ENCODE peak calls at places on chromosomes 13 and 19, in eight cellular contexts. H is cardiac fibroblast, X is lower lobe of right lung, A is left ventricle myocardium inferior, U is mesendoderm, M is SK-N-SH, B is transverse colon, I is body of pancreas. Q is an unnamed sample.

GRCh38 chr13:51154029-51154555 is 43.0 kb upstream of the C13orf42 start:
- DNase-seq in I (no peak), U (no peak), A (no peak), B (no peak), M (no peak), H (peak; percentile 38), X (no peak), Q (no peak)

GRCh38 chr13:59172076-59172475 is 991.7 kb downstream of the DIAPH3 start:
- DNase-seq in M (no peak), A (no peak), U (no peak), H (no peak), X (no peak), I (no peak), B (no peak), Q (no peak)

GRCh38 chr19:40219721-40220276 is 1.6 kb upstream of the TTC9B start:
- DNase-seq in A (no peak), I (no peak), B (no peak), M (no peak), U (no peak), H (peak; percentile 63), X (no peak), Q (peak; percentile 22)

GRCh38 chr13:107977175-107977574 is 238.2 kb downstream of the LIG4 start:
- DNase-seq in M (no peak), I (no peak), U (peak; percentile 12), A (no peak), X (no peak), B (no peak), H (no peak), Q (no peak)

GRCh38 chr13:20161275-20161950 is 561 bp upstream of the GJA3 start:
- DNase-seq in M (peak; percentile 43), H (no peak), X (no peak), U (no peak), A (no peak), I (no peak), B (peak; percentile 39), Q (no peak)

GRCh38 chr13:89609318-89609717 is 1738.2 kb upstream of the MIR17HG start:
- DNase-seq in M (no peak), A (no peak), X (no peak), I (no peak), U (no peak), B (no peak), H (no peak), Q (no peak)

GRCh38 chr13:71605744-71606143 is 261.3 kb downstream of the DACH1 start:
- DNase-seq in A (no peak), U (no peak), B (no peak), H (no peak), M (no peak), X (no peak), I (no peak), Q (no peak)

GRCh38 chr13:78102121-78102677 is 183.6 kb upstream of the EDNRB start:
- DNase-seq in M (no peak), A (peak; percentile 29), B (peak; percentile 9), U (no peak), X (no peak), H (peak; percentile 91), I (peak; percentile 8), Q (peak; percentile 92)

GRCh38 chr19:514166-514663 is 6.9 kb downstream of the TPGS1 start:
- DNase-seq in M (no peak), X (no peak), A (no peak), B (no peak), U (no peak), I (no peak), H (no peak), Q (no peak)

GRCh38 chr13:45224181-45224580 is 23.3 kb upstream of the KCTD4 start:
- DNase-seq in A (no peak), M (no peak), X (no peak), B (no peak), U (no peak), H (no peak), I (no peak), Q (no peak)

GRCh38 chr19:42252365-42253244 is 2.3 kb downstream of the ERF start:
- DNase-seq in U (peak; percentile 25), B (no peak), H (peak; percentile 50), X (no peak), M (peak; percentile 53), I (peak; percentile 60), A (peak; percentile 46), Q (no peak)

GRCh38 chr19:42249769-42250168 is 5.2 kb downstream of the ERF start:
- DNase-seq in X (no peak), B (no peak), A (no peak), H (no peak), U (no peak), I (no peak), M (no peak), Q (no peak)

GRCh38 chr19:42250666-42251531 is 4.0 kb downstream of the ERF start:
- DNase-seq in X (peak; percentile 50), M (peak; percentile 48), A (peak; percentile 46), B (no peak), I (peak; percentile 36), U (no peak), H (peak; percentile 63), Q (no peak)

GRCh38 chr19:42250249-42250665 is 4.7 kb downstream of the ERF start:
- DNase-seq in U (no peak), X (no peak), I (no peak), A (no peak), H (no peak), M (no peak), B (no peak), Q (no peak)

GRCh38 chr19:42251572-42251990 is 3.3 kb downstream of the ERF start:
- DNase-seq in M (no peak), B (no peak), U (no peak), X (no peak), I (peak; percentile 17), A (no peak), H (no peak), Q (no peak)
- H3K4me3 ChIP-seq in M (peak overlapping the region; percentile 76), B (no peak overlapping the region), U (no peak overlapping the region), X (peak overlapping the region; percentile 97), I (no peak overlapping the region), A (peak overlapping the region; percentile 97), H (peak overlapping the region; percentile 96), Q (peak overlapping the region; percentile 99)

DNA sequence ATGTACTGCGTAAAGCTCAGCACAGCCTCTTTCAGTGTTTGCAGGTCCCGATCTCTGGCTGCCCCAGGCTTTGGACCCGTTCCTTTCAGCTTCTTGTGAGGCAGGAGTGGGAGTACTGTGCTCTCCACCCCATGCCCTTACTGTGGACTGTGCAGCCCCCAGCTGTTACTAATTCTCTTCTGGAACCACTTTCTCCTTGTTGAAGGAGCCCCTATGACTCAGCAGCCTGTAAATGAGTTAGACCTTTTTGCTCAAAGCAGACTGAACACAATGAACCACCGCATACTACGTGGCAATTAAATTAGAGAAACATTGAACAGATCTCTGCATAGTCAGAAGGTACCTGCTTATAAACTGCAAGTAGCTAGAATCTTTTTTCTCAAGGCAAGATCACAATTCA is 39.0 kb downstream of the SERTM1 start:
- DNase-seq in B (no peak), I (no peak), M (peak; percentile 7), H (peak; percentile 26), X (no peak), A (no peak), U (no peak), Q (peak; percentile 57)
- H3K4me3 ChIP-seq in B (no peak overlapping the region), I (no peak overlapping the region), M (no peak overlapping the region), H (no peak overlapping the region), X (no peak overlapping the region), A (no peak overlapping the region), U (no peak overlapping the region), Q (no peak overlapping the region)

GRCh38 chr13:34899888-34900287 is 42.2 kb upstream of the NBEA start:
- DNase-seq in I (no peak), X (no peak), M (no peak), A (no peak), U (peak; percentile 11), B (no peak), H (no peak), Q (no peak)

GRCh38 chr13:34897220-34897619 is 44.9 kb upstream of the NBEA start:
- DNase-seq in A (no peak), X (no peak), B (no peak), H (no peak), I (no peak), U (no peak), M (no peak), Q (no peak)

GRCh38 chr13:34894756-34895155 is 47.3 kb upstream of the NBEA start:
- DNase-seq in B (no peak), M (no peak), X (no peak), H (no peak), I (no peak), U (no peak), A (no peak), Q (no peak)

GRCh38 chr13:34901577-34901976 is 40.5 kb upstream of the NBEA start:
- DNase-seq in I (no peak), X (no peak), U (peak; percentile 27), M (no peak), H (no peak), A (no peak), B (no peak), Q (no peak)

GRCh38 chr13:34900288-34900739 is 41.8 kb upstream of the NBEA start:
- DNase-seq in I (no peak), X (no peak), B (no peak), M (no peak), H (no peak), A (no peak), U (peak; percentile 87), Q (no peak)
- H3K4me3 ChIP-seq in I (no peak overlapping the region), X (no peak overlapping the region), B (no peak overlapping the region), M (no peak overlapping the region), H (no peak overlapping the region), A (no peak overlapping the region), U (no peak overlapping the region), Q (no peak overlapping the region)

GRCh38 chr19:45643024-45643926 is 4.1 kb upstream of the EML2 start:
- DNase-seq in A (peak; percentile 85), I (peak; percentile 91), H (peak; percentile 87), M (peak; percentile 94), U (peak; percentile 91), B (peak; percentile 92), X (peak; percentile 90), Q (no peak)

GRCh38 chr19:45645068-45645630 is 6.0 kb upstream of the EML2 start:
- DNase-seq in M (no peak), A (no peak), X (no peak), B (no peak), U (no peak), I (no peak), H (no peak), Q (no peak)

GRCh38 chr19:45643927-45644771 is 5.0 kb upstream of the EML2 start:
- DNase-seq in X (no peak), M (peak; percentile 34), H (no peak), I (no peak), B (no peak), U (peak; percentile 23), A (no peak), Q (no peak)

GRCh38 chr19:45646345-45646698 is 7.1 kb upstream of the EML2 start:
- DNase-seq in X (no peak), I (no peak), M (no peak), B (no peak), A (no peak), U (no peak), H (no peak), Q (no peak)

DNA sequence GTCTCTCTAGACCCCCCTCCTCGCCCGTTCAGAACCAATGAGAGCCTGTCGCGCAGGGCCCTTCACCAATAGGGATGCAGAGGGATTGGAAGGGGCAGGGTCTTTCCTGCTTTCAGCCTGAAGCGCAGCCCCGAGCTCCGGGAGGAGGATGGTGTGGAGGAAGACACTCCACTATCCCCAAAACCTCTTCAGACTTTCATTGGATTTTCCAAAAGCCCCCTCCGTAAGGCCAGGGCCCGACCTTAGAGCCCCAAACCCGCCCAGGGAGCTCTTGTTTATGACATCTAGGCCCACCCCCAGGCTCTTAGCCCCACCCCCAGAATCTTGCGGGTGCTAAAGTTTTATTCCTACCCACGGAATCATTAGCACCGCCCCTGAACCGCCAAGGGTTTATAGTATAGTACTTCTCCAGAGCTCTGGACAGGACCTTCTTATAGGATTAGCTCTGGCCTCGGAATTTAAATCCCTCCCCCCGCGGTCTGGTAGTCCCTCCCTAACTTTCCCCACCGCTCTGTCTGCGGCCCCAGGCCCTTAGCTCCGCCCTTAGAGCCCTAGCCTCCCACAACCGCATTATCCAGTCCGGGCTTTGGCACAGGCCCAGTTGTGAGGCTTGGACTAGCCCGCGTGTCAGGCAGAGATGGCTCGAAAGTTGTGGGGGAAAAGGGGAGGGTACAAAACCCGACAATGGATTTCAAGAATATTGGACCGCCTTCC is 6.6 kb upstream of the EML2 start:
- DNase-seq in A (peak; percentile 82), U (peak; percentile 95), H (peak; percentile 93), X (peak; percentile 76), B (peak; percentile 85), I (peak; percentile 84), M (peak; percentile 97), Q (peak; percentile 72)
- H3K4me3 ChIP-seq in A (peak overlapping the region; percentile 72), U (peak overlapping the region; percentile 16), H (peak overlapping the region; percentile 57), X (peak overlapping the region; percentile 54), B (peak overlapping the region; percentile 0), I (no peak overlapping the region), M (peak overlapping the region; percentile 81), Q (peak overlapping the region; percentile 56)